ENCODE peak calls at places on chromosomes 16 and 17, in four cellular contexts. W is tibial nerve, G is NB4, C is body of pancreas. O is an unnamed sample.

GRCh38 chr16:83994087-83994486 is 26.0 kb downstream of the NECAB2 start:
- DNase-seq in W (no peak), G (peak), C (no peak), O (no peak)

GRCh38 chr16:73131153-73131862 is 83.4 kb upstream of the ZFHX3 start:
- DNase-seq in W (no peak), G (no peak), C (no peak), O (no peak)

GRCh38 chr16:23929237-23929636 is 93.5 kb downstream of the PRKCB start:
- DNase-seq in W (no peak), G (no peak), C (no peak), O (no peak)

GRCh38 chr17:57527437-57528083 is 217.5 kb downstream of the CCDC182 start:
- DNase-seq in W (no peak), G (no peak), C (no peak), O (no peak)

GRCh38 chr17:76992911-76993310 is 124.7 kb downstream of the MGAT5B start:
- DNase-seq in W (no peak), G (no peak), C (no peak), O (no peak)

GRCh38 chr16:14291941-14292825 is 221.1 kb downstream of the MRTFB start:
- DNase-seq in W (no peak), G (no peak), C (no peak), O (no peak)

GRCh38 chr16:27264151-27264550 is 4.4 kb downstream of the NSMCE1 start:
- DNase-seq in W (no peak), G (no peak), C (no peak), O (no peak)

GRCh38 chr17:76784926-76785325 is 47.0 kb downstream of the MFSD11 start:
- DNase-seq in W (no peak), G (no peak), C (no peak), O (no peak)

GRCh38 chr17:29753845-29754439 is 131.2 kb upstream of the CORO6 start:
- DNase-seq in W (no peak), G (no peak), C (no peak), O (no peak)

GRCh38 chr17:50272711-50273653 is 1.3 kb upstream of the TMEM92 start:
- DNase-seq in W (no peak), G (peak), C (peak), O (peak)

DNA sequence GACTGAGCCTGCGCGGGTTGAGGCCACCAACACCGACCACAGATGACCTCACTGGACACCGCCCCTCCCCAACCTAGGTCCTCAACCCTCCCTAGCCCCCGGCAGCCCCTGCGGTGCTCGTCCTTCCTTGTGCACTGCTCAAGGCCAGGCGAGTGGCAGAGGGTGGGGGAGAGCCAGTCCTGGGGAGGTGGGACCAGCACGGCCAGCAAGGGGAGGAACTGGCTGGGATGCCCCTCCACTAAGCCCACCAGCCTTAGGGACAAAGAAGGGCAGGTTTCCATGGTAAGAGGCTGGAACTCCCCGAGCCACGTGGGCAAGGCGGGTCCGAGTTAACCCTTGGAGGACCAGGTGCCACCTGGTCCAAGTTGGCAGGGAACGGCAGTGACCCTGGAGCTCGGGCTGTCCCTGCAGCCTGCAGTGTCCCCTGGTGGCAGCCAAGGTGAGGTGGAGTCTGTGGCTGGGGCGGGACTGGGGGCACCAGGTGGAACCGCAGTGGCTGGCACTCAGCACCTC is 9.2 kb downstream of the FSCN2 start:
- DNase-seq in W (no peak), G (peak), C (peak), O (no peak)
- TF ChIP-seq POLR2A in W (no peak), G (no peak), C (no peak), O (no peak)

GRCh38 chr16:85608515-85608885 is 4.6 kb upstream of the GSE1 start:
- DNase-seq in W (no peak), G (no peak), C (peak), O (no peak)

GRCh38 chr16:85606920-85607319 is 6.2 kb upstream of the GSE1 start:
- DNase-seq in W (no peak), G (no peak), C (no peak), O (no peak)

GRCh38 chr16:85607796-85608514 is 5.2 kb upstream of the GSE1 start:
- DNase-seq in W (no peak), G (no peak), C (no peak), O (no peak)

GRCh38 chr16:85605912-85606841 is 6.9 kb upstream of the GSE1 start:
- DNase-seq in W (no peak), G (no peak), C (peak), O (no peak)

GRCh38 chr16:85607331-85607765 is 5.8 kb upstream of the GSE1 start:
- DNase-seq in W (no peak), G (peak), C (peak), O (no peak)
- TF ChIP-seq CTCF in W (no peak), G (no peak), C (no peak), O (no peak)

GRCh38 chr16:59729613-59730012 is 995.5 kb upstream of the GOT2 start:
- DNase-seq in W (no peak), G (no peak), C (no peak), O (no peak)

GRCh38 chr16:59737274-59737673 is 1003.2 kb upstream of the GOT2 start:
- DNase-seq in W (no peak), G (no peak), C (no peak), O (no peak)

GRCh38 chr16:59733321-59733720 is 999.2 kb upstream of the GOT2 start:
- DNase-seq in W (no peak), G (no peak), C (no peak), O (no peak)
- H3K4me3 ChIP-seq in W (no peak), G (no peak), C (no peak), O (no peak)

GRCh38 chr16:56637814-56638750 is at the start of gene MT1A:
- DNase-seq in W (peak), G (no peak), C (peak), O (peak)
- TF ChIP-seq POLR2A in W (peak), G (no peak), C (peak), O (no peak)

GRCh38 chr17:27551701-27552466 is 79.1 kb upstream of the LGALS9 start:
- DNase-seq in W (no peak), G (no peak), C (peak), O (no peak)
- TF ChIP-seq CTCF in W (no peak), G (no peak), C (no peak), O (no peak)

DNA sequence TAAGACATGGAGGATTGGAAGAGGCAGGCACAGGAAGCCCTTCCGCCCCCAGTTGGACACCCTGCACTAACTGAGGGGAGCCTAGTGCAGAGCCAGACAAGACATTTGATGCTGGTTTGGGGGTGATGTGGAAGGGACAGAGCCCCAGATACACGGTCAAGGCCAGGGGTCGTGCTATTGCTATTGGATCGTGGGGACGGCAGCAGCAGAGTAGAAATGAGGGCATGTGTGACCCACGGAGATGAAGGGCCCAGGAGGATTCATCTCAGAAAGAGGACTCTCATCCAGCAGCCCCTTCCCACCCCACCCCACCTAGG is 2.0 kb upstream of the VAMP2 start:
- DNase-seq in W (no peak), G (no peak), C (no peak), O (peak)
- H3K4me3 ChIP-seq in W (no peak), G (no peak), C (no peak), O (no peak)

GRCh38 chr16:85333744-85334640 is 221.7 kb upstream of the CIBAR2 start:
- DNase-seq in W (no peak), G (no peak), C (no peak), O (no peak)

GRCh38 chr16:85333337-85333736 is 221.1 kb upstream of the CIBAR2 start:
- DNase-seq in W (no peak), G (no peak), C (no peak), O (no peak)

GRCh38 chr16:85335584-85336492 is 223.6 kb upstream of the CIBAR2 start:
- DNase-seq in W (no peak), G (peak), C (peak), O (no peak)

GRCh38 chr16:85332175-85332574 is 219.9 kb upstream of the CIBAR2 start:
- DNase-seq in W (no peak), G (no peak), C (no peak), O (no peak)

GRCh38 chr16:85334718-85335583 is 222.7 kb upstream of the CIBAR2 start:
- DNase-seq in W (no peak), G (no peak), C (peak), O (no peak)
- TF ChIP-seq POLR2A in W (no peak), G (no peak), C (no peak), O (no peak)

GRCh38 chr17:685006-685405 is 29.6 kb downstream of the VPS53 start:
- DNase-seq in W (no peak), G (no peak), C (no peak), O (no peak)

GRCh38 chr17:689556-690247 is 24.9 kb downstream of the VPS53 start:
- DNase-seq in W (no peak), G (no peak), C (no peak), O (no peak)

GRCh38 chr17:691423-691822 is 23.2 kb downstream of the VPS53 start:
- DNase-seq in W (no peak), G (no peak), C (no peak), O (no peak)

GRCh38 chr17:690346-690745 is 24.3 kb downstream of the VPS53 start:
- DNase-seq in W (no peak), G (no peak), C (no peak), O (no peak)

GRCh38 chr17:688100-688989 is 26.3 kb downstream of the VPS53 start:
- DNase-seq in W (no peak), G (peak), C (no peak), O (no peak)
- TF ChIP-seq CTCF in W (peak), G (peak), C (no peak), O (no peak)

GRCh38 chr16:17744903-17745581 is 274.3 kb upstream of the XYLT1 start:
- DNase-seq in W (no peak), G (no peak), C (no peak), O (no peak)
- H3K4me3 ChIP-seq in W (no peak), G (no peak), C (no peak), O (no peak)